ENCODE peak calls at places on chromosome 17, in four cellular contexts. One of them, this sample, is unnamed.

GRCh38 chr17:79064026-79064425 is 10.6 kb upstream of the ENGASE start:
- DNase-seq in C1 segment of cervical spinal cord: no peak
- DNase-seq in substantia nigra: no peak
- DNase-seq in occipital lobe: no peak
- DNase-seq in this sample: no peak

GRCh38 chr17:7241047-7241733 is 1.1 kb downstream of the GABARAP start:
- DNase-seq in C1 segment of cervical spinal cord: no peak
- DNase-seq in substantia nigra: no peak
- DNase-seq in occipital lobe: no peak
- DNase-seq in this sample: no peak

GRCh38 chr17:31148205-31148604 is 53.4 kb downstream of the NF1 start:
- DNase-seq in C1 segment of cervical spinal cord: no peak
- DNase-seq in substantia nigra: no peak
- DNase-seq in occipital lobe: no peak
- DNase-seq in this sample: no peak

GRCh38 chr17:27455569-27455913 is 707 bp upstream of the KSR1 start:
- DNase-seq in C1 segment of cervical spinal cord: no peak
- DNase-seq in substantia nigra: no peak
- DNase-seq in occipital lobe: no peak
- DNase-seq in this sample: no peak

GRCh38 chr17:7914771-7915610 is 1.1 kb downstream of the RNF227 start:
- DNase-seq in C1 segment of cervical spinal cord: no peak
- DNase-seq in substantia nigra: no peak
- DNase-seq in occipital lobe: no peak
- DNase-seq in this sample: no peak

GRCh38 chr17:6325741-6326140 is 109.2 kb downstream of the AIPL1 start:
- DNase-seq in C1 segment of cervical spinal cord: no peak
- DNase-seq in substantia nigra: no peak
- DNase-seq in occipital lobe: no peak
- DNase-seq in this sample: no peak

GRCh38 chr17:38358586-38359513 is 7.2 kb downstream of the SOCS7 start:
- DNase-seq in C1 segment of cervical spinal cord: no peak
- DNase-seq in substantia nigra: no peak
- DNase-seq in occipital lobe: no peak
- DNase-seq in this sample: no peak

GRCh38 chr17:77286641-77287431 is 146.1 kb downstream of the SEC14L1 start:
- DNase-seq in C1 segment of cervical spinal cord: no peak
- DNase-seq in substantia nigra: no peak
- DNase-seq in occipital lobe: no peak
- DNase-seq in this sample: no peak

GRCh38 chr17:63826468-63827001 is 696 bp upstream of the PSMC5 start:
- DNase-seq in C1 segment of cervical spinal cord: no peak
- DNase-seq in substantia nigra: no peak
- DNase-seq in occipital lobe: no peak
- DNase-seq in this sample: no peak

GRCh38 chr17:830381-830780 is 48.2 kb downstream of the MRM3 start:
- DNase-seq in C1 segment of cervical spinal cord: no peak
- DNase-seq in substantia nigra: no peak
- DNase-seq in occipital lobe: no peak
- DNase-seq in this sample: no peak

GRCh38 chr17:59753522-59754467 is 46.3 kb downstream of the VMP1 start:
- DNase-seq in C1 segment of cervical spinal cord: no peak
- DNase-seq in substantia nigra: no peak
- DNase-seq in occipital lobe: no peak
- DNase-seq in this sample: peak; percentile 34

GRCh38 chr17:29570521-29570920 is 2.0 kb downstream of the TP53I13 start:
- DNase-seq in C1 segment of cervical spinal cord: no peak
- DNase-seq in substantia nigra: no peak
- DNase-seq in occipital lobe: no peak
- DNase-seq in this sample: peak; percentile 1

GRCh38 chr17:19024101-19025078 is 19.8 kb upstream of the FAM83G start:
- DNase-seq in C1 segment of cervical spinal cord: no peak
- DNase-seq in substantia nigra: no peak
- DNase-seq in occipital lobe: no peak
- DNase-seq in this sample: no peak

GRCh38 chr17:11871773-11872172 is 125.5 kb downstream of the ZNF18 start:
- DNase-seq in C1 segment of cervical spinal cord: no peak
- DNase-seq in substantia nigra: no peak
- DNase-seq in occipital lobe: no peak
- DNase-seq in this sample: no peak

GRCh38 chr17:7912927-7913524 is 3.1 kb downstream of the RNF227 start:
- DNase-seq in C1 segment of cervical spinal cord: no peak
- DNase-seq in substantia nigra: no peak
- DNase-seq in occipital lobe: no peak
- DNase-seq in this sample: peak; percentile 64

GRCh38 chr17:29042679-29043538 is at the start of gene PIPOX:
- DNase-seq in C1 segment of cervical spinal cord: peak; percentile 49
- DNase-seq in substantia nigra: no peak
- DNase-seq in occipital lobe: no peak
- DNase-seq in this sample: peak; percentile 50

GRCh38 chr17:2852211-2852610 is 56.0 kb downstream of the RAP1GAP2 start:
- DNase-seq in C1 segment of cervical spinal cord: no peak
- DNase-seq in substantia nigra: no peak
- DNase-seq in occipital lobe: no peak
- DNase-seq in this sample: peak; percentile 51

GRCh38 chr17:19753049-19753444 is 4.9 kb upstream of the ALDH3A1 start:
- DNase-seq in C1 segment of cervical spinal cord: peak; percentile 56
- DNase-seq in substantia nigra: no peak
- DNase-seq in occipital lobe: peak; percentile 69
- DNase-seq in this sample: no peak

GRCh38 chr17:81579298-81579697 is 27.1 kb upstream of the FAAP100 start:
- DNase-seq in C1 segment of cervical spinal cord: no peak
- DNase-seq in substantia nigra: no peak
- DNase-seq in occipital lobe: no peak
- DNase-seq in this sample: no peak

GRCh38 chr17:48645639-48646182 is 19.6 kb upstream of the HOXB9 start:
- DNase-seq in C1 segment of cervical spinal cord: no peak
- DNase-seq in substantia nigra: no peak
- DNase-seq in occipital lobe: no peak
- DNase-seq in this sample: no peak

GRCh38 chr17:74403512-74404137 is 28.3 kb upstream of the GPRC5C start:
- DNase-seq in C1 segment of cervical spinal cord: no peak
- DNase-seq in substantia nigra: no peak
- DNase-seq in occipital lobe: no peak
- DNase-seq in this sample: no peak

GRCh38 chr17:47315451-47316266 is 8.1 kb upstream of the EFCAB13 start:
- DNase-seq in C1 segment of cervical spinal cord: no peak
- DNase-seq in substantia nigra: no peak
- DNase-seq in occipital lobe: no peak
- DNase-seq in this sample: peak; percentile 44

GRCh38 chr17:31385428-31386285 is 5.8 kb upstream of the RAB11FIP4 start:
- DNase-seq in C1 segment of cervical spinal cord: no peak
- DNase-seq in substantia nigra: no peak
- DNase-seq in occipital lobe: no peak
- DNase-seq in this sample: no peak

GRCh38 chr17:57337390-57337789 is 81.1 kb downstream of the MSI2 start:
- DNase-seq in C1 segment of cervical spinal cord: no peak
- DNase-seq in substantia nigra: no peak
- DNase-seq in occipital lobe: no peak
- DNase-seq in this sample: no peak

GRCh38 chr17:35740997-35741931 is 9.8 kb downstream of the RASL10B start:
- DNase-seq in C1 segment of cervical spinal cord: no peak
- DNase-seq in substantia nigra: no peak
- DNase-seq in occipital lobe: no peak
- DNase-seq in this sample: no peak

GRCh38 chr17:81334419-81334896 is 39.4 kb upstream of the SLC38A10 start:
- DNase-seq in C1 segment of cervical spinal cord: no peak
- DNase-seq in substantia nigra: no peak
- DNase-seq in occipital lobe: no peak
- DNase-seq in this sample: no peak

GRCh38 chr17:65027305-65027704 is 29.2 kb downstream of the GNA13 start:
- DNase-seq in C1 segment of cervical spinal cord: no peak
- DNase-seq in substantia nigra: no peak
- DNase-seq in occipital lobe: no peak
- DNase-seq in this sample: peak; percentile 45

GRCh38 chr17:43814026-43814425 is 18.9 kb downstream of the MPP3 start:
- DNase-seq in C1 segment of cervical spinal cord: no peak
- DNase-seq in substantia nigra: no peak
- DNase-seq in occipital lobe: no peak
- DNase-seq in this sample: no peak

GRCh38 chr17:49516190-49516589 is 21.1 kb downstream of the NGFR start:
- DNase-seq in C1 segment of cervical spinal cord: no peak
- DNase-seq in substantia nigra: no peak
- DNase-seq in occipital lobe: no peak
- DNase-seq in this sample: no peak

GRCh38 chr17:57970706-57971105 is 15.5 kb upstream of the CUEDC1 start:
- DNase-seq in C1 segment of cervical spinal cord: no peak
- DNase-seq in substantia nigra: no peak
- DNase-seq in occipital lobe: no peak
- DNase-seq in this sample: no peak

GRCh38 chr17:81419333-81419885 is 24.2 kb downstream of the BAHCC1 start:
- DNase-seq in C1 segment of cervical spinal cord: no peak
- DNase-seq in substantia nigra: no peak
- DNase-seq in occipital lobe: peak; percentile 74
- DNase-seq in this sample: no peak

GRCh38 chr17:82267575-82268379 is 5.7 kb downstream of the CSNK1D start:
- DNase-seq in C1 segment of cervical spinal cord: peak; percentile 88
- DNase-seq in substantia nigra: peak; percentile 44
- DNase-seq in occipital lobe: peak; percentile 88
- DNase-seq in this sample: no peak

GRCh38 chr17:17131876-17132275 is 74.3 kb downstream of the PLD6 start:
- DNase-seq in C1 segment of cervical spinal cord: no peak
- DNase-seq in substantia nigra: no peak
- DNase-seq in occipital lobe: no peak
- DNase-seq in this sample: no peak